ENCODE peak calls at places on chromosomes 13 and 19, in nine cellular contexts. K is sigmoid colon, G is transverse colon, I is SK-N-SH, E is A549, S is K562, M is tibial nerve, T is H1, P is suprapubic skin. O is an unnamed sample.

GRCh38 chr19:14031719-14032480 is at the start of gene IL27RA:
- DNase-seq in K (peak; percentile 69), G (peak; percentile 75), I (peak; percentile 87), E (peak; percentile 59), S (peak; percentile 80), M (peak; percentile 35), T (peak; percentile 84), P (no peak), O (peak; percentile 93)

GRCh38 chr13:96816261-96816660 is 178.0 kb downstream of the OXGR1 start:
- DNase-seq in K (no peak), G (no peak), I (no peak), E (no peak), S (no peak), M (peak; percentile 24), T (no peak), P (no peak), O (no peak)

GRCh38 chr13:101390461-101390860 is 25.8 kb downstream of the NALCN start:
- DNase-seq in K (no peak), G (no peak), I (no peak), E (no peak), S (no peak), M (no peak), T (no peak), P (no peak), O (no peak)

GRCh38 chr19:35087393-35087792 is 28.2 kb upstream of the FXYD3 start:
- DNase-seq in K (no peak), G (no peak), I (no peak), E (no peak), S (peak; percentile 84), M (no peak), T (no peak), P (no peak), O (no peak)

GRCh38 chr13:47621931-47622330 is 379.1 kb downstream of the SUCLA2 start:
- DNase-seq in K (no peak), G (no peak), I (no peak), E (no peak), S (no peak), M (no peak), T (no peak), P (no peak), O (no peak)

GRCh38 chr13:23715762-23716235 is 145.6 kb downstream of the TNFRSF19 start:
- DNase-seq in K (no peak), G (no peak), I (no peak), E (no peak), S (peak; percentile 30), M (no peak), T (peak; percentile 78), P (no peak), O (no peak)

GRCh38 chr19:39471756-39472536 is 8.7 kb upstream of the TIMM50 start:
- DNase-seq in K (no peak), G (no peak), I (no peak), E (no peak), S (no peak), M (no peak), T (no peak), P (no peak), O (no peak)

GRCh38 chr13:111291908-111292307 is 28.5 kb upstream of the TEX29 start:
- DNase-seq in K (no peak), G (no peak), I (no peak), E (no peak), S (no peak), M (no peak), T (no peak), P (no peak), O (no peak)

GRCh38 chr13:87172166-87172825 is 498.9 kb upstream of the SLITRK5 start:
- DNase-seq in K (no peak), G (no peak), I (no peak), E (no peak), S (no peak), M (no peak), T (no peak), P (no peak), O (no peak)

GRCh38 chr19:34676697-34677385 is at the start of gene SCGB2B2:
- DNase-seq in K (no peak), G (no peak), I (peak; percentile 82), E (peak; percentile 90), S (no peak), M (peak; percentile 65), T (no peak), P (no peak), O (peak; percentile 82)

GRCh38 chr19:1492474-1493006 is 1.6 kb downstream of the REEP6 start:
- DNase-seq in K (peak; percentile 64), G (no peak), I (no peak), E (no peak), S (no peak), M (no peak), T (no peak), P (no peak), O (peak; percentile 61)

GRCh38 chr13:45315520-45316167 is 25.3 kb downstream of the TPT1 start:
- DNase-seq in K (no peak), G (no peak), I (no peak), E (no peak), S (no peak), M (no peak), T (no peak), P (no peak), O (no peak)

GRCh38 chr13:48515732-48516131 is 17.1 kb downstream of the RCBTB2 start:
- DNase-seq in K (no peak), G (no peak), I (no peak), E (no peak), S (no peak), M (no peak), T (no peak), P (no peak), O (no peak)

GRCh38 chr13:20439261-20439660 is 86.4 kb downstream of the CRYL1 start:
- DNase-seq in K (no peak), G (no peak), I (no peak), E (no peak), S (no peak), M (no peak), T (no peak), P (no peak), O (no peak)

GRCh38 chr19:5152767-5153532 is 184.0 kb downstream of the KDM4B start:
- DNase-seq in K (no peak), G (no peak), I (peak; percentile 30), E (no peak), S (no peak), M (no peak), T (no peak), P (no peak), O (no peak)

GRCh38 chr13:110137677-110138008 is 169.3 kb downstream of the COL4A1 start:
- DNase-seq in K (no peak), G (peak; percentile 40), I (peak; percentile 83), E (peak; percentile 56), S (peak; percentile 14), M (no peak), T (no peak), P (no peak), O (peak; percentile 66)

GRCh38 chr13:61413572-61413971 is 2.1 kb downstream of the PCDH20 start:
- DNase-seq in K (peak; percentile 57), G (no peak), I (peak; percentile 55), E (no peak), S (no peak), M (no peak), T (peak; percentile 54), P (no peak), O (no peak)
- TF ChIP-seq EP300 in K (no peak), G (no peak), I (no peak), E (no peak), S (no peak), M (no peak), T (no peak), P (no peak), O (no peak)

GRCh38 chr13:66348745-66349720 is 881.1 kb downstream of the PCDH9 start:
- DNase-seq in K (no peak), G (no peak), I (no peak), E (no peak), S (no peak), M (no peak), T (no peak), P (no peak), O (no peak)

GRCh38 chr13:66349945-66350344 is 880.2 kb downstream of the PCDH9 start:
- DNase-seq in K (no peak), G (no peak), I (no peak), E (no peak), S (no peak), M (no peak), T (no peak), P (no peak), O (no peak)

GRCh38 chr13:66358564-66358963 is 871.6 kb downstream of the PCDH9 start:
- DNase-seq in K (no peak), G (no peak), I (no peak), E (no peak), S (no peak), M (no peak), T (no peak), P (no peak), O (no peak)

GRCh38 chr13:66354880-66355279 is 875.3 kb downstream of the PCDH9 start:
- DNase-seq in K (no peak), G (no peak), I (no peak), E (no peak), S (no peak), M (no peak), T (no peak), P (no peak), O (no peak)

GRCh38 chr13:66353664-66354063 is 876.5 kb downstream of the PCDH9 start:
- DNase-seq in K (no peak), G (no peak), I (no peak), E (no peak), S (no peak), M (no peak), T (no peak), P (no peak), O (no peak)
- TF ChIP-seq CTCF in K (no peak), G (no peak), I (no peak), E (no peak), S (no peak), M (no peak), T (no peak), P (no peak), O (no peak)

DNA sequence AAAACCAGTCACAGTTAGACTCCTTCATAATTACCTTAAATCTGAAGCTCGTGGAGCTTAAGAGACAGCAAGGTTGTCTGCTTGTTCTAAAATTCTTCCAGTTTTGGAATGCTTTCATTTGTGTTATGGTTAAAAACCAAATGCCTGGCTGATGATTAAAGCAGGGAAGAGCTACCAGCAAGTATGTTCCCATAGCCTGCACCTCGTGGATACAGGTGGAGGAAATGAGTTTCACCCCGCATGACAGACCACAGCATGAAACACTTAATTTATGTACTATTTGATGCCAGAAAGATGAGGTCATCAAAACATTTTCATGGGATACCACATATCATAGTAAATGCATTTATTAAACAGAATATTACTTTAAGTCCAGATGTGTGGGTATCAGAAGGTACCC is 416 bp upstream of the DOCK9 start:
- DNase-seq in K (no peak), G (no peak), I (no peak), E (no peak), S (no peak), M (no peak), T (no peak), P (no peak), O (no peak)
- H3K4me3 ChIP-seq in K (peak overlapping the region; percentile 41), G (no peak overlapping the region), I (no peak overlapping the region), E (no peak overlapping the region), S (no peak overlapping the region), M (peak overlapping the region; percentile 53), T (no peak overlapping the region), P (peak overlapping the region; percentile 49), O (peak overlapping the region; percentile 51)

GRCh38 chr19:41363371-41363752 is 587 bp downstream of the B9D2 start:
- DNase-seq in K (no peak), G (no peak), I (no peak), E (no peak), S (no peak), M (no peak), T (no peak), P (no peak), O (no peak)
- TF ChIP-seq EP300 in K (no peak), G (no peak), I (no peak), E (no peak), S (no peak), M (no peak), T (no peak), P (no peak), O (no peak)

O was measured in upper lobe of left lung.